ENCODE peak calls at places on chromosomes 1 and 21, in nine cellular contexts. One of them, this sample, is unnamed.

GRCh38 chr21:41258617-41259016 is 58.0 kb upstream of the FAM3B start:
- DNase-seq in GDM1: no peak
- DNase-seq in LHCN-M2: no peak
- DNase-seq in activated T-cell treated with anti-CD3 and anti-CD28 coated beads for 1 hour: no peak
- DNase-seq in stimulated activated naive CD8-positive, alpha-beta T cell treated with anti-CD3 and anti-CD28 coated beads, Interleukin-15, amount 100 ng/mL, for 72 hours: no peak
- DNase-seq in stimulated activated CD8-positive, alpha-beta memory T cell treated with anti-CD3 and anti-CD28 coated beads, Interleukin-15, amount 100 ng/mL, for 4 hours: no peak
- DNase-seq in ELR: peak; percentile 2
- DNase-seq in H54: no peak
- DNase-seq in naive B cell: no peak
- DNase-seq in this sample: no peak

GRCh38 chr1:90561926-90562325 is 155.2 kb downstream of the BARHL2 start:
- DNase-seq in activated T-cell treated with anti-CD3 and anti-CD28 coated beads for 1 hour: no peak
- DNase-seq in GDM1: no peak
- DNase-seq in stimulated activated CD8-positive, alpha-beta memory T cell treated with anti-CD3 and anti-CD28 coated beads, Interleukin-15, amount 100 ng/mL, for 4 hours: no peak
- DNase-seq in H54: no peak
- DNase-seq in ELR: no peak
- DNase-seq in stimulated activated naive CD8-positive, alpha-beta T cell treated with anti-CD3 and anti-CD28 coated beads, Interleukin-15, amount 100 ng/mL, for 72 hours: no peak
- DNase-seq in LHCN-M2: no peak
- DNase-seq in naive B cell: no peak
- DNase-seq in this sample: no peak

GRCh38 chr1:58858344-58858673 is 74.5 kb upstream of the JUN start:
- DNase-seq in activated T-cell treated with anti-CD3 and anti-CD28 coated beads for 1 hour: no peak
- DNase-seq in naive B cell: no peak
- DNase-seq in LHCN-M2: no peak
- DNase-seq in stimulated activated naive CD8-positive, alpha-beta T cell treated with anti-CD3 and anti-CD28 coated beads, Interleukin-15, amount 100 ng/mL, for 72 hours: no peak
- DNase-seq in stimulated activated CD8-positive, alpha-beta memory T cell treated with anti-CD3 and anti-CD28 coated beads, Interleukin-15, amount 100 ng/mL, for 4 hours: no peak
- DNase-seq in ELR: no peak
- DNase-seq in GDM1: no peak
- DNase-seq in H54: no peak
- DNase-seq in this sample: no peak

GRCh38 chr1:39973503-39974135 is 18.7 kb downstream of the MFSD2A start:
- DNase-seq in GDM1: peak; percentile 52
- DNase-seq in naive B cell: peak; percentile 68
- DNase-seq in LHCN-M2: peak; percentile 62
- DNase-seq in stimulated activated CD8-positive, alpha-beta memory T cell treated with anti-CD3 and anti-CD28 coated beads, Interleukin-15, amount 100 ng/mL, for 4 hours: peak; percentile 34
- DNase-seq in activated T-cell treated with anti-CD3 and anti-CD28 coated beads for 1 hour: peak; percentile 73
- DNase-seq in ELR: peak; percentile 78
- DNase-seq in H54: peak; percentile 79
- DNase-seq in stimulated activated naive CD8-positive, alpha-beta T cell treated with anti-CD3 and anti-CD28 coated beads, Interleukin-15, amount 100 ng/mL, for 72 hours: peak; percentile 62
- DNase-seq in this sample: peak; percentile 82

GRCh38 chr1:24105368-24106160 is 6.4 kb downstream of the MYOM3 start:
- DNase-seq in GDM1: no peak
- DNase-seq in H54: no peak
- DNase-seq in ELR: no peak
- DNase-seq in LHCN-M2: no peak
- DNase-seq in activated T-cell treated with anti-CD3 and anti-CD28 coated beads for 1 hour: no peak
- DNase-seq in naive B cell: no peak
- DNase-seq in stimulated activated naive CD8-positive, alpha-beta T cell treated with anti-CD3 and anti-CD28 coated beads, Interleukin-15, amount 100 ng/mL, for 72 hours: no peak
- DNase-seq in stimulated activated CD8-positive, alpha-beta memory T cell treated with anti-CD3 and anti-CD28 coated beads, Interleukin-15, amount 100 ng/mL, for 4 hours: no peak
- DNase-seq in this sample: no peak

GRCh38 chr1:62689524-62689923 is 1.3 kb upstream of the DOCK7 start:
- DNase-seq in activated T-cell treated with anti-CD3 and anti-CD28 coated beads for 1 hour: no peak
- DNase-seq in stimulated activated naive CD8-positive, alpha-beta T cell treated with anti-CD3 and anti-CD28 coated beads, Interleukin-15, amount 100 ng/mL, for 72 hours: no peak
- DNase-seq in stimulated activated CD8-positive, alpha-beta memory T cell treated with anti-CD3 and anti-CD28 coated beads, Interleukin-15, amount 100 ng/mL, for 4 hours: no peak
- DNase-seq in GDM1: no peak
- DNase-seq in ELR: peak; percentile 93
- DNase-seq in LHCN-M2: peak; percentile 78
- DNase-seq in H54: no peak
- DNase-seq in naive B cell: no peak
- DNase-seq in this sample: peak; percentile 56

GRCh38 chr1:208158640-208159541 is 85.3 kb downstream of the PLXNA2 start:
- DNase-seq in stimulated activated CD8-positive, alpha-beta memory T cell treated with anti-CD3 and anti-CD28 coated beads, Interleukin-15, amount 100 ng/mL, for 4 hours: no peak
- DNase-seq in naive B cell: no peak
- DNase-seq in GDM1: no peak
- DNase-seq in H54: no peak
- DNase-seq in stimulated activated naive CD8-positive, alpha-beta T cell treated with anti-CD3 and anti-CD28 coated beads, Interleukin-15, amount 100 ng/mL, for 72 hours: no peak
- DNase-seq in ELR: no peak
- DNase-seq in LHCN-M2: peak; percentile 54
- DNase-seq in activated T-cell treated with anti-CD3 and anti-CD28 coated beads for 1 hour: no peak
- DNase-seq in this sample: no peak

GRCh38 chr1:153616885-153617428 is 832 bp upstream of the S100A14 start:
- DNase-seq in ELR: no peak
- DNase-seq in GDM1: no peak
- DNase-seq in H54: no peak
- DNase-seq in activated T-cell treated with anti-CD3 and anti-CD28 coated beads for 1 hour: no peak
- DNase-seq in stimulated activated naive CD8-positive, alpha-beta T cell treated with anti-CD3 and anti-CD28 coated beads, Interleukin-15, amount 100 ng/mL, for 72 hours: no peak
- DNase-seq in stimulated activated CD8-positive, alpha-beta memory T cell treated with anti-CD3 and anti-CD28 coated beads, Interleukin-15, amount 100 ng/mL, for 4 hours: no peak
- DNase-seq in naive B cell: no peak
- DNase-seq in LHCN-M2: no peak
- DNase-seq in this sample: no peak

GRCh38 chr1:29474845-29475244 is 238.5 kb downstream of the PTPRU start:
- DNase-seq in GDM1: no peak
- DNase-seq in stimulated activated naive CD8-positive, alpha-beta T cell treated with anti-CD3 and anti-CD28 coated beads, Interleukin-15, amount 100 ng/mL, for 72 hours: no peak
- DNase-seq in ELR: no peak
- DNase-seq in activated T-cell treated with anti-CD3 and anti-CD28 coated beads for 1 hour: no peak
- DNase-seq in naive B cell: no peak
- DNase-seq in H54: no peak
- DNase-seq in stimulated activated CD8-positive, alpha-beta memory T cell treated with anti-CD3 and anti-CD28 coated beads, Interleukin-15, amount 100 ng/mL, for 4 hours: no peak
- DNase-seq in LHCN-M2: no peak
- DNase-seq in this sample: no peak

GRCh38 chr1:226949401-226949800 is 9.3 kb downstream of the COQ8A start:
- DNase-seq in stimulated activated CD8-positive, alpha-beta memory T cell treated with anti-CD3 and anti-CD28 coated beads, Interleukin-15, amount 100 ng/mL, for 4 hours: no peak
- DNase-seq in ELR: no peak
- DNase-seq in GDM1: no peak
- DNase-seq in H54: no peak
- DNase-seq in activated T-cell treated with anti-CD3 and anti-CD28 coated beads for 1 hour: no peak
- DNase-seq in naive B cell: no peak
- DNase-seq in LHCN-M2: no peak
- DNase-seq in stimulated activated naive CD8-positive, alpha-beta T cell treated with anti-CD3 and anti-CD28 coated beads, Interleukin-15, amount 100 ng/mL, for 72 hours: no peak
- DNase-seq in this sample: no peak

GRCh38 chr1:83998205-83998598 is 730 bp downstream of the TTLL7 start:
- DNase-seq in H54: no peak
- DNase-seq in activated T-cell treated with anti-CD3 and anti-CD28 coated beads for 1 hour: no peak
- DNase-seq in naive B cell: peak; percentile 1
- DNase-seq in LHCN-M2: no peak
- DNase-seq in GDM1: no peak
- DNase-seq in stimulated activated naive CD8-positive, alpha-beta T cell treated with anti-CD3 and anti-CD28 coated beads, Interleukin-15, amount 100 ng/mL, for 72 hours: no peak
- DNase-seq in ELR: no peak
- DNase-seq in stimulated activated CD8-positive, alpha-beta memory T cell treated with anti-CD3 and anti-CD28 coated beads, Interleukin-15, amount 100 ng/mL, for 4 hours: no peak
- DNase-seq in this sample: no peak

GRCh38 chr21:41521489-41522027 is 13.6 kb upstream of the TMPRSS2 start:
- DNase-seq in stimulated activated naive CD8-positive, alpha-beta T cell treated with anti-CD3 and anti-CD28 coated beads, Interleukin-15, amount 100 ng/mL, for 72 hours: no peak
- DNase-seq in naive B cell: no peak
- DNase-seq in activated T-cell treated with anti-CD3 and anti-CD28 coated beads for 1 hour: no peak
- DNase-seq in GDM1: no peak
- DNase-seq in ELR: no peak
- DNase-seq in LHCN-M2: no peak
- DNase-seq in H54: no peak
- DNase-seq in stimulated activated CD8-positive, alpha-beta memory T cell treated with anti-CD3 and anti-CD28 coated beads, Interleukin-15, amount 100 ng/mL, for 4 hours: no peak
- DNase-seq in this sample: no peak